ENCODE peak calls at places on chromosomes 16 and 17, in five cellular contexts. G is PC-3, V is HCT116, T is PC-9, C is kidney. I is an unnamed sample.

GRCh38 chr17:45405250-45406086 is 27.2 kb downstream of the ARHGAP27 start:
- DNase-seq in V (no peak), C (peak; percentile 79), T (no peak), G (no peak), I (peak; percentile 71)

GRCh38 chr17:5241861-5242671 is 7.4 kb upstream of the SCIMP start:
- DNase-seq in C (peak; percentile 43), T (no peak), V (no peak), G (no peak), I (no peak)

GRCh38 chr17:59423903-59424302 is 92.4 kb downstream of the YPEL2 start:
- DNase-seq in G (no peak), T (no peak), C (no peak), V (no peak), I (no peak)

GRCh38 chr17:28174352-28175046 is 132.0 kb downstream of the NLK start:
- DNase-seq in T (no peak), C (no peak), V (no peak), G (peak; percentile 13), I (no peak)

GRCh38 chr17:48310748-48311213 is 119.2 kb downstream of the SKAP1 start:
- DNase-seq in G (no peak), C (peak; percentile 71), V (no peak), T (no peak), I (no peak)

GRCh38 chr16:68987734-68988457 is 117.6 kb upstream of the HAS3 start:
- DNase-seq in G (no peak), V (no peak), C (no peak), T (no peak), I (no peak)

GRCh38 chr16:49467540-49468372 is 94.2 kb downstream of the C16orf78 start:
- DNase-seq in V (no peak), C (no peak), T (no peak), G (no peak), I (no peak)

GRCh38 chr16:15837761-15838160 is 19.1 kb downstream of the MYH11 start:
- DNase-seq in T (no peak), C (no peak), G (no peak), V (no peak), I (no peak)

GRCh38 chr16:67235816-67236547 is 9.1 kb downstream of the TMEM208 start:
- DNase-seq in C (no peak), V (no peak), G (no peak), T (no peak), I (no peak)

GRCh38 chr16:30561212-30561816 is 3.1 kb upstream of the ZNF764 start:
- DNase-seq in V (no peak), T (no peak), C (peak; percentile 82), G (no peak), I (peak; percentile 54)

GRCh38 chr16:85254921-85255320 is 142.6 kb upstream of the CIBAR2 start:
- DNase-seq in V (no peak), C (no peak), G (no peak), T (no peak), I (no peak)

GRCh38 chr16:74449470-74449869 is 28.2 kb upstream of the CLEC18B start:
- DNase-seq in V (peak; percentile 49), C (no peak), G (peak; percentile 65), T (no peak), I (no peak)

GRCh38 chr16:77974883-77975282 is 47.5 kb upstream of the CLEC3A start:
- DNase-seq in T (no peak), C (no peak), G (no peak), V (no peak), I (no peak)

GRCh38 chr16:30747331-30747730 is 894 bp upstream of the PHKG2 start:
- DNase-seq in T (peak; percentile 69), C (no peak), V (no peak), G (peak; percentile 69), I (no peak)

GRCh38 chr17:37276475-37276874 is 99.3 kb upstream of the C17orf78 start:
- DNase-seq in G (peak; percentile 80), V (no peak), T (peak; percentile 88), C (no peak), I (no peak)

GRCh38 chr17:73748521-73748920 is 104.3 kb upstream of the SDK2 start:
- DNase-seq in V (no peak), C (no peak), T (no peak), G (no peak), I (no peak)

GRCh38 chr17:54452666-54453348 is 447.8 kb upstream of the TOM1L1 start:
- DNase-seq in G (no peak), C (no peak), V (no peak), T (no peak), I (no peak)

GRCh38 chr16:630815-631405 is at the start of gene WFIKKN1:
- DNase-seq in T (no peak), G (no peak), V (no peak), C (peak; percentile 83), I (peak; percentile 88)

GRCh38 chr17:82689077-82689476 is 9.4 kb downstream of the RAB40B start:
- DNase-seq in T (no peak), V (no peak), C (peak; percentile 51), G (no peak), I (no peak)

GRCh38 chr16:23578096-23578830 is 17.9 kb downstream of the NDUFAB1 start:
- DNase-seq in G (no peak), C (no peak), T (no peak), V (no peak), I (no peak)

GRCh38 chr17:39450051-39450450 is 1.0 kb downstream of the MED1 start:
- DNase-seq in C (no peak), G (peak; percentile 2), V (no peak), T (peak; percentile 57), I (no peak)

GRCh38 chr16:48384982-48385271 is 286 bp downstream of the SIAH1 start:
- DNase-seq in V (no peak), G (no peak), T (no peak), C (no peak), I (no peak)

GRCh38 chr16:67346328-67346727 is 19.7 kb downstream of the LRRC36 start:
- DNase-seq in T (peak; percentile 81), C (no peak), V (no peak), G (peak; percentile 90), I (no peak)

DNA sequence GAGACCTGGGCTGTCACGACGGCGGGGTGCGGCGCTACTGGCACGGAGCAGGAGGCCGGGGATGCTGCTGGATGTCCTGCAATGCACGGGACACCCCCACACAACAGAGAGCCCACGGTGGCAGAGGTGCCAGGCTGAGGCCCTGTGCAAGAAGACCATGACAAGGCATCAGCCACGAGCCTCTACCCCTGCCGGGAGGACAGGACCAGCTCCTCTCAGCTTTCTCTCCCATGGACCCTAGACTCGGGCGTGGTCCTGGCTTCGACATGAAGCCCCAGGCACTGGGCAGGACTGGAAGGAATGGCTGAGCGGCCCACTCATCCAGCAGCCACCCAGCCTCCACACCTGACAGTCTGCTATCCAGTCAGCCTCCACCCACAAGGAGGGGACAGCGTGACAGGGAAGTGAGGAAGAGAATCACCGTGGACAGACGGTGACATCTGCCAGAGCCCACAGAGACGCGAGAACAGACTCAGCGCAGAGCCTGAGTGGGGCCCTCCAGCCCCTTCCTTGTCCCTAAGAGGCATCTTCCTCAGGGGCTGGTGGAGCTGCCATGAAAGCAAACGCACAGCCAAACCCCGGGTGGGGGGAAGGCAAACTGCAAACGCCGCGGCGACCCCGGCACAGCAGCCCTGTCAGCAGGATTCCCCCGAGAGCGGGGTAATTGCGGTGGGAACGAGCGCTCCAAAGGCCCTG is 25.5 kb downstream of the SLC7A5 start:
- DNase-seq in C (no peak), V (no peak), T (no peak), G (no peak), I (no peak)
- H3K27ac ChIP-seq in C (no peak overlapping the region), V (no peak overlapping the region), T (no peak overlapping the region), G (no peak overlapping the region), I (no peak overlapping the region)

GRCh38 chr16:10938844-10939648 is 3.2 kb downstream of the DEXI start:
- DNase-seq in C (no peak), V (no peak), G (no peak), T (no peak), I (no peak)

GRCh38 chr16:10935491-10935890 is 6.8 kb downstream of the DEXI start:
- DNase-seq in T (no peak), C (no peak), V (no peak), G (no peak), I (no peak)

GRCh38 chr16:10938321-10938720 is 3.9 kb downstream of the DEXI start:
- DNase-seq in G (no peak), C (no peak), V (no peak), T (no peak), I (no peak)

GRCh38 chr16:10936585-10936984 is 5.7 kb downstream of the DEXI start:
- DNase-seq in G (no peak), C (no peak), V (no peak), T (no peak), I (peak; percentile 29)

GRCh38 chr16:10937068-10937859 is 5.0 kb downstream of the DEXI start:
- DNase-seq in T (no peak), C (peak; percentile 66), V (no peak), G (no peak), I (peak; percentile 32)
- H3K4me3 ChIP-seq in T (no peak overlapping the region), C (peak overlapping the region; percentile 42), V (no peak overlapping the region), G (no peak overlapping the region), I (peak overlapping the region; percentile 20)

GRCh38 chr17:7555320-7555948 is 3.1 kb upstream of the TNFSF13 start:
- DNase-seq in C (no peak), G (no peak), V (no peak), T (no peak), I (no peak)
- TF ChIP-seq CTCF in C (no peak), G (peak; percentile 20), V (no peak), T (no peak), I (no peak)

DNA sequence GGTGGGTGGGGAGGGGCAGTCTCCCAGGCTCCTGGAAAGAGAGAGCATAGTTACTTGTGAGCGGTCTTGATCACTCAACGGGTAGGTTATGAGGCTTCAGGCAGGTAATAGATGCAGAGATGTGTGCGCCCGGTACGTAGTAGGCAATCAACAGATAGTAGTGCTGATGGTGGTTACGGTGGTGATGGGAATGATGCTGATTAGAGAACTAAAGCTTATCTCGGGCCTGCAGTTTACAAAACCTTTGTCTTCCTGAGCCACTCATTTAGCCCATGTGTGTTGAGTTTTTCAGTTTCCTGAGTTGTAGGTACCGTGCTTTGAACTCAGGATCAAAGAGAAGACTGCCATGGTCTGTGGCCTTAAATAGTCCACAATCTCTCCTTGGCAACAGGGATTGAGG is 401.0 kb downstream of the SNX29 start:
- DNase-seq in G (no peak), V (no peak), T (no peak), C (no peak), I (no peak)
- H3K27ac ChIP-seq in G (no peak overlapping the region), V (no peak overlapping the region), T (no peak overlapping the region), C (no peak overlapping the region), I (no peak overlapping the region)

GRCh38 chr16:4765511-4766474 is 1.2 kb downstream of the ZNF500 start:
- DNase-seq in V (no peak), C (no peak), G (no peak), T (no peak), I (no peak)

GRCh38 chr16:4767872-4768548 is 1.0 kb upstream of the ZNF500 start:
- DNase-seq in G (no peak), V (peak; percentile 8), C (no peak), T (peak; percentile 66), I (no peak)

GRCh38 chr16:4768549-4769305 is 1.8 kb upstream of the ZNF500 start:
- DNase-seq in G (peak; percentile 91), V (peak; percentile 90), C (peak; percentile 99), T (peak; percentile 86), I (peak; percentile 97)

GRCh38 chr16:4769306-4769638 is 2.3 kb upstream of the ZNF500 start:
- DNase-seq in V (no peak), T (no peak), G (no peak), C (no peak), I (no peak)

GRCh38 chr16:4766875-4767628 is at the start of gene ZNF500:
- DNase-seq in T (peak; percentile 89), C (peak; percentile 99), V (peak; percentile 90), G (peak; percentile 94), I (peak; percentile 97)
- H3K4me3 ChIP-seq in T (peak within 1 kb of the TSS; percentile 70), C (peak within 1 kb of the TSS; percentile 93), V (peak within 1 kb of the TSS; percentile 92), G (peak within 1 kb of the TSS; percentile 95), I (peak within 1 kb of the TSS; percentile 97)